ENCODE peak calls at places on chromosome 20, in nine cellular contexts. Y is left ventricle myocardium inferior; A is pancreas; J is IMR-90; T is CD8-positive, alpha-beta T cell; S is prostate gland; V is neuronal stem cell; C is HCT116; E is GM23338. N is an unnamed sample. For H3K4me1, the result is how much of the 10 kb centered on the place peaks cover.

GRCh38 chr20:24681634-24682495 is 212.4 kb downstream of the SYNDIG1 start:
- DNase-seq in E (no peak), Y (no peak), S (no peak), A (no peak), T (no peak), J (no peak), V (no peak), C (no peak), N (no peak)

GRCh38 chr20:24738058-24738775 is 210.9 kb upstream of the CST7 start:
- DNase-seq in C (no peak), S (no peak), J (no peak), V (no peak), A (no peak), T (no peak), Y (no peak), E (no peak), N (no peak)

GRCh38 chr20:24895898-24896658 is 53.0 kb upstream of the CST7 start:
- DNase-seq in S (no peak), Y (no peak), V (no peak), E (no peak), J (no peak), A (no peak), T (no peak), C (no peak), N (no peak)

GRCh38 chr20:38458314-38458713 is 14.3 kb upstream of the RALGAPB start:
- DNase-seq in J (no peak), S (no peak), T (no peak), Y (no peak), A (no peak), V (no peak), C (no peak), E (no peak), N (no peak)

GRCh38 chr20:51507357-51508036 is 35.0 kb downstream of the NFATC2 start:
- DNase-seq in J (no peak), V (no peak), E (no peak), A (no peak), C (no peak), T (no peak), S (no peak), Y (no peak), N (no peak)

GRCh38 chr20:63086421-63087235 is 79.9 kb upstream of the BHLHE23 start:
- DNase-seq in S (no peak), V (no peak), T (no peak), J (no peak), E (no peak), Y (peak), A (no peak), C (no peak), N (no peak)

GRCh38 chr20:59526242-59527225 is 77.8 kb upstream of the PHACTR3 start:
- DNase-seq in C (no peak), S (no peak), V (no peak), A (no peak), T (no peak), E (peak), J (no peak), Y (no peak), N (no peak)

GRCh38 chr20:63092660-63093215 is 86.0 kb upstream of the BHLHE23 start:
- DNase-seq in V (no peak), J (no peak), E (no peak), S (no peak), Y (peak), A (no peak), C (no peak), T (no peak), N (no peak)

GRCh38 chr20:20702330-20703245 is 9.9 kb downstream of the RALGAPA2 start:
- DNase-seq in C (no peak), J (no peak), Y (no peak), A (no peak), T (no peak), V (no peak), E (no peak), S (no peak), N (no peak)

GRCh38 chr20:60857708-60858107 is 394.4 kb upstream of the CDH4 start:
- DNase-seq in Y (no peak), A (no peak), S (no peak), V (no peak), J (peak), E (no peak), T (no peak), C (no peak), N (no peak)

GRCh38 chr20:53891306-53891894 is 179.0 kb downstream of the BCAS1 start:
- DNase-seq in S (no peak), E (no peak), T (no peak), C (no peak), A (no peak), J (peak), Y (no peak), V (no peak), N (no peak)

GRCh38 chr20:37868998-37869861 is 33.7 kb upstream of the VSTM2L start:
- DNase-seq in Y (no peak), E (peak), S (no peak), A (no peak), J (no peak), V (no peak), C (no peak), T (no peak), N (no peak)

GRCh38 chr20:62103508-62104233 is 18.6 kb upstream of the LSM14B start:
- DNase-seq in S (no peak), V (no peak), Y (no peak), C (no peak), J (no peak), A (no peak), T (no peak), E (no peak), N (no peak)

GRCh38 chr20:47377122-47377722 is 20.7 kb upstream of the ZMYND8 start:
- DNase-seq in A (no peak), T (no peak), S (peak), J (no peak), C (no peak), E (no peak), V (no peak), Y (no peak), N (no peak)

GRCh38 chr20:24567508-24567907 is 98.1 kb downstream of the SYNDIG1 start:
- DNase-seq in T (no peak), A (no peak), Y (no peak), C (no peak), J (no peak), V (no peak), S (no peak), E (no peak), N (no peak)

GRCh38 chr20:6212903-6213302 is 90.1 kb upstream of the FERMT1 start:
- DNase-seq in T (no peak), S (no peak), E (no peak), J (no peak), C (no peak), Y (no peak), A (no peak), V (no peak), N (no peak)

GRCh38 chr20:5990946-5991345 is 40.5 kb downstream of the MCM8 start:
- DNase-seq in T (no peak), Y (no peak), S (no peak), A (no peak), E (no peak), C (no peak), V (no peak), J (no peak), N (no peak)

GRCh38 chr20:59813126-59813947 is 120.1 kb downstream of the SYCP2 start:
- DNase-seq in C (no peak), E (no peak), S (no peak), T (no peak), V (no peak), Y (no peak), A (no peak), J (no peak), N (no peak)

GRCh38 chr20:6074145-6074561 is 20.3 kb upstream of the LRRN4 start:
- DNase-seq in E (peak), J (no peak), S (no peak), Y (no peak), C (no peak), A (no peak), V (no peak), T (no peak), N (no peak)

GRCh38 chr20:57473246-57474042 is 51.5 kb downstream of the CTCFL start:
- DNase-seq in E (peak), A (no peak), V (no peak), J (no peak), Y (no peak), C (no peak), S (no peak), T (peak), N (no peak)

GRCh38 chr20:25353754-25354705 is 36.6 kb downstream of the ABHD12 start:
- DNase-seq in V (peak), J (no peak), A (no peak), Y (no peak), T (no peak), E (peak), S (peak), C (no peak), N (no peak)

GRCh38 chr20:5748246-5748645 is 2.0 kb upstream of the SHLD1 start:
- DNase-seq in J (no peak), S (no peak), A (no peak), V (no peak), E (no peak), C (no peak), Y (no peak), T (no peak), N (no peak)

GRCh38 chr20:2133318-2134183 is 31.9 kb downstream of the STK35 start:
- DNase-seq in V (peak), J (peak), S (no peak), T (no peak), C (no peak), Y (no peak), A (no peak), E (no peak), N (peak)
- H3K4me1 ChIP-seq in V (under half), J (half or more), S (under half), T (under half), C (under half), Y (half or more), A (under half), E (under half), N (half or more)

DNA sequence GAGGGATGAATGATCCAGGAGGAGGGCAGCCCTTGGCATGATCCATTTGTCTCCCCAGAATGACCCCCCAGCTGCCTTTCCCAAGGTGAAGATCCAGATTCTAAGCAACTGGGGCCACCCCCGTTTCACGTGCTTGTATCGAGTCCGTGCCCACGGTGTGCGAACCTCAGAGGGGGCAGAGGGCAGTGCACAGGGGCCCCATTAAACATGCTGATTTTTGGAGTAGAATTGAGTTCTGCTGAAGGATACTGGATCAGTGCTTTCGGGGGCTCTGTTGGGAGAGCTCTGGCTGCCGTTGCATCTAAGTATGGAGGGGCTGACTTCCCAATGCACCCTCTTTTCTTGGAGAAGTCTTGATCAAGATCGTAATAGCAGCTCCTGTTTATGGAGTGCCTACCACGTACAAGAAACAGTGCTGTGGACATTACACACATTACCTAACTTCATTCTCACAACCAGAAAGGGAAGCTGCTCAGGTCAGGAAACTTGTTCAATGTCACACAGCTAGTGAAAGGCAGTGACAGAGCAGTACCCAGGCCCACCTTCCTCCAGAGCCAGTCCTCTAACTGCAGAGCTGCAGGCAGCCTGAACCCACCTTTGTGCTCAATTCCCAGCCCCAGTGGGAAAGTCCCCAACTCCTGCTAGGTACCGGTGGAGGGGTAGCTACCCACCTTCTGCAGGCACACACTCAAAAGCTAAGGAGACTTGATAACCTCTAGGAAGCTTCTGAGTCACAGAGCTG is 5.4 kb downstream of the SPAG4 start:
- DNase-seq in S (no peak), J (no peak), A (no peak), C (no peak), V (no peak), T (no peak), Y (no peak), E (no peak), N (no peak)
- H3K4me1 ChIP-seq in S (under half), J (under half), A (under half), C (under half), V (under half), T (under half), Y (under half), E (under half), N (under half)

GRCh38 chr20:49277786-49278035 is 146 bp downstream of the ZNFX1 start:
- DNase-seq in J (no peak), S (no peak), Y (no peak), C (no peak), V (no peak), A (no peak), T (no peak), E (no peak), N (no peak)
- H3K4me1 ChIP-seq in J (under half), S (under half), Y (half or more), C (under half), V (under half), A (under half), T (half or more), E (under half), N (under half)

GRCh38 chr20:42193119-42193518 is 574.9 kb upstream of the CHD6 start:
- DNase-seq in A (no peak), V (no peak), T (no peak), S (no peak), Y (no peak), C (no peak), J (no peak), E (no peak), N (no peak)

GRCh38 chr20:42190084-42190483 is 571.9 kb upstream of the CHD6 start:
- DNase-seq in E (no peak), Y (no peak), S (no peak), A (no peak), V (no peak), J (no peak), T (no peak), C (no peak), N (no peak)

GRCh38 chr20:42192321-42192720 is 574.1 kb upstream of the CHD6 start:
- DNase-seq in C (no peak), V (no peak), Y (no peak), T (no peak), J (no peak), E (no peak), A (no peak), S (no peak), N (no peak)

GRCh38 chr20:42186337-42186736 is 568.2 kb upstream of the CHD6 start:
- DNase-seq in E (no peak), Y (no peak), A (no peak), S (no peak), C (no peak), J (no peak), V (no peak), T (no peak), N (no peak)

GRCh38 chr20:42191140-42191860 is 573.1 kb upstream of the CHD6 start:
- DNase-seq in V (no peak), T (no peak), J (no peak), Y (no peak), E (no peak), C (no peak), A (no peak), S (no peak), N (no peak)
- H3K4me1 ChIP-seq in V (under half), T (under half), J (under half), Y (under half), E (under half), C (under half), A (under half), S (under half), N (under half)

GRCh38 chr20:44973053-44973452 is 6.7 kb downstream of the STK4 start:
- DNase-seq in V (no peak), J (no peak), Y (no peak), T (no peak), E (no peak), S (no peak), A (no peak), C (no peak), N (no peak)
- H3K4me1 ChIP-seq in V (under half), J (under half), Y (under half), T (under half), E (under half), S (under half), A (under half), C (under half), N (under half)